ENCODE peak calls at places on chromosomes 13 and 19, in seven cellular contexts. H is dorsolateral prefrontal cortex; M is ELF-1; P is fibroblast of the aortic adventitia; D is neural crest cell; C is midbrain; Y is stimulated activated CD4-positive, alpha-beta T cell treated with anti-CD3 and anti-CD28 coated beads, Interleukin-15, amount 100 ng/mL, for 1 hour. S is an unnamed sample.

GRCh38 chr13:100100115-100100879 is 11.4 kb downstream of the PCCA start:
- DNase-seq in D (no peak), H (no peak), C (peak; percentile 37), P (peak; percentile 88), M (no peak), Y (no peak), S (no peak)

GRCh38 chr13:43848250-43848649 is 31.3 kb downstream of the CCDC122 start:
- DNase-seq in C (no peak), D (no peak), Y (no peak), H (no peak), P (peak; percentile 96), M (no peak), S (no peak)

GRCh38 chr13:26168835-26169234 is 53.3 kb downstream of the RNF6 start:
- DNase-seq in D (no peak), P (no peak), Y (no peak), M (no peak), C (no peak), H (no peak), S (no peak)

GRCh38 chr19:50859849-50860248 is 5.1 kb downstream of the KLK3 start:
- DNase-seq in Y (no peak), C (no peak), M (no peak), D (no peak), P (no peak), H (no peak), S (no peak)

GRCh38 chr19:2554856-2555255 is 78.9 kb downstream of the GADD45B start:
- DNase-seq in Y (no peak), C (no peak), P (no peak), H (no peak), D (no peak), M (no peak), S (no peak)

GRCh38 chr19:870963-871401 is 11.5 kb downstream of the CFD start:
- DNase-seq in P (no peak), D (no peak), M (no peak), Y (no peak), H (peak; percentile 65), C (no peak), S (peak; percentile 76)

GRCh38 chr13:24842533-24843278 is 78.7 kb downstream of the RNF17 start:
- DNase-seq in P (no peak), M (no peak), C (no peak), H (no peak), Y (no peak), D (no peak), S (no peak)

GRCh38 chr19:41564515-41565383 is 11.2 kb upstream of the CEACAM21 start:
- DNase-seq in M (peak; percentile 42), P (no peak), H (no peak), D (no peak), Y (no peak), C (no peak), S (no peak)

GRCh38 chr19:15397236-15397635 is 17.6 kb upstream of the AKAP8 start:
- DNase-seq in P (no peak), D (no peak), M (no peak), C (no peak), H (no peak), Y (no peak), S (no peak)

GRCh38 chr13:95624020-95624419 is 20.5 kb downstream of the DZIP1 start:
- DNase-seq in C (peak; percentile 30), H (no peak), M (peak; percentile 56), D (peak; percentile 38), Y (no peak), P (peak; percentile 73), S (no peak)

GRCh38 chr13:23618341-23618740 is 48.1 kb downstream of the TNFRSF19 start:
- DNase-seq in C (no peak), M (peak; percentile 71), Y (no peak), H (no peak), P (peak; percentile 92), D (no peak), S (no peak)

GRCh38 chr13:43800828-43801227 is 14.1 kb upstream of the ENOX1 start:
- DNase-seq in M (no peak), P (no peak), C (no peak), D (no peak), Y (no peak), H (no peak), S (no peak)

GRCh38 chr19:48400018-48400742 is 6.7 kb downstream of the GRIN2D start:
- DNase-seq in Y (no peak), D (peak; percentile 51), P (peak; percentile 86), H (no peak), C (no peak), M (peak; percentile 89), S (no peak)

GRCh38 chr19:41897181-41897580 is 14.2 kb downstream of the ARHGEF1 start:
- DNase-seq in Y (no peak), P (no peak), D (no peak), H (no peak), M (no peak), C (no peak), S (no peak)

GRCh38 chr13:104006625-104007061 is 940.4 kb upstream of the SLC10A2 start:
- DNase-seq in M (no peak), D (no peak), P (no peak), Y (no peak), C (no peak), H (no peak), S (no peak)

GRCh38 chr19:54654447-54655321 is 8.1 kb upstream of the LILRB4 start:
- DNase-seq in M (no peak), H (no peak), D (no peak), Y (no peak), C (no peak), P (no peak), S (no peak)

GRCh38 chr19:4083677-4084546 is 17.2 kb upstream of the ZBTB7A start:
- DNase-seq in H (no peak), D (no peak), P (no peak), C (no peak), Y (no peak), M (peak; percentile 90), S (no peak)

GRCh38 chr13:114109646-114110045 is 22.8 kb downstream of the RASA3 start:
- DNase-seq in D (no peak), H (no peak), M (peak; percentile 62), C (no peak), Y (no peak), P (no peak), S (peak; percentile 80)

S was measured in Right ventricle myocardium inferior.